ENCODE peak calls at places on chromosomes 2 and 18, in four cellular contexts. L is T-helper 17 cell; J is esophagus squamous epithelium; D is stimulated activated CD4-positive, alpha-beta T cell treated with anti-CD3 and anti-CD28 coated beads, Interleukin-12 subunit alpha, Interleukin-12 subunit beta, amount 100 ng/mL, for 24 hours. I is an unnamed sample.
A peak's percentile ranks its signal among the peaks of the same experiment; 100 is the strongest.

GRCh38 chr2:15142069-15142689 is 419.0 kb downstream of the NBAS start:
- DNase-seq in D (peak; percentile 60), J (peak; percentile 32), L (peak; percentile 28), I (no peak)

GRCh38 chr2:128309341-128310093 is 9.2 kb downstream of the HS6ST1 start:
- DNase-seq in J (no peak), L (peak; percentile 5), D (no peak), I (peak; percentile 91)

GRCh38 chr2:186589733-186590537 is at the start of gene ITGAV:
- DNase-seq in J (peak; percentile 67), D (peak; percentile 85), L (peak; percentile 70), I (peak; percentile 94)

GRCh38 chr2:127072380-127072779 is 34.6 kb downstream of the BIN1 start:
- DNase-seq in J (no peak), D (no peak), L (no peak), I (peak; percentile 32)

GRCh38 chr2:72603481-72603880 is 222.4 kb downstream of the EXOC6B start:
- DNase-seq in L (no peak), D (no peak), J (no peak), I (no peak)

GRCh38 chr2:168903888-168904287 is 2.8 kb downstream of the G6PC2 start:
- DNase-seq in L (no peak), D (no peak), J (no peak), I (no peak)

GRCh38 chr2:98498703-98499445 is 54.2 kb downstream of the INPP4A start:
- DNase-seq in J (no peak), L (no peak), D (no peak), I (no peak)

GRCh38 chr2:121771976-121772742 is 16.7 kb downstream of the TSN start:
- DNase-seq in D (no peak), J (no peak), L (no peak), I (peak; percentile 10)

GRCh38 chr2:179218848-179219594 is 45.6 kb downstream of the SESTD1 start:
- DNase-seq in J (no peak), D (peak; percentile 27), L (no peak), I (peak; percentile 84)

GRCh38 chr18:2139676-2140075 is 431.6 kb downstream of the METTL4 start:
- DNase-seq in D (no peak), L (no peak), J (no peak), I (peak; percentile 53)

GRCh38 chr2:149068996-149069888 is 30.7 kb downstream of the LYPD6B start:
- DNase-seq in J (no peak), D (no peak), L (peak; percentile 21), I (peak; percentile 86)

GRCh38 chr18:34509163-34509562 is 200.9 kb upstream of the DTNA start:
- DNase-seq in J (no peak), L (no peak), D (no peak), I (no peak)

GRCh38 chr2:195520671-195521155 is 136.3 kb upstream of the SLC39A10 start:
- DNase-seq in D (no peak), L (no peak), J (no peak), I (peak; percentile 96)

GRCh38 chr2:161650116-161651015 is 26.1 kb downstream of the SLC4A10 start:
- DNase-seq in J (no peak), L (no peak), D (no peak), I (no peak)

GRCh38 chr2:136131961-136132839 is 14.3 kb upstream of the CXCR4 start:
- DNase-seq in D (peak; percentile 39), L (peak; percentile 54), J (peak; percentile 36), I (no peak)

GRCh38 chr2:127053731-127054603 is 53.0 kb downstream of the BIN1 start:
- DNase-seq in L (no peak), J (no peak), D (no peak), I (no peak)

GRCh38 chr2:16252891-16253290 is 312.5 kb downstream of the MYCN start:
- DNase-seq in D (no peak), J (no peak), L (no peak), I (no peak)

GRCh38 chr2:907706-908105 is 42.9 kb upstream of the SNTG2 start:
- DNase-seq in L (no peak), J (no peak), D (no peak), I (no peak)

GRCh38 chr18:73879771-73880170 is 267.9 kb downstream of the FBXO15 start:
- DNase-seq in L (no peak), J (no peak), D (no peak), I (peak; percentile 54)

I was measured in fibroblast of villous mesenchyme.